ENCODE peak calls at places on chromosomes 5 and 9, in seven cellular contexts. E, R, D, M, N, X and G are unnamed samples.

GRCh38 chr5:175663191-175664184 is 5.6 kb downstream of the HRH2 start:
- DNase-seq in E (peak; percentile 23), N (no peak), D (no peak), R (no peak), M (no peak), X (no peak), G (no peak)

GRCh38 chr9:6383551-6384225 is 29.3 kb upstream of the UHRF2 start:
- DNase-seq in E (peak; percentile 30), N (no peak), X (no peak), R (no peak), D (no peak), M (peak; percentile 60), G (no peak)

GRCh38 chr5:151137067-151137825 is 20.3 kb downstream of the ANXA6 start:
- DNase-seq in X (no peak), D (no peak), R (no peak), M (no peak), N (no peak), E (no peak), G (no peak)

GRCh38 chr5:112419050-112419595 is at the start of gene EPB41L4A:
- DNase-seq in R (no peak), N (no peak), D (peak; percentile 76), M (peak; percentile 8), X (no peak), E (peak; percentile 2), G (peak; percentile 11)

GRCh38 chr5:14818931-14819790 is 52.4 kb downstream of the ANKH start:
- DNase-seq in N (no peak), D (no peak), X (no peak), E (peak; percentile 80), M (peak; percentile 38), R (no peak), G (no peak)

GRCh38 chr5:76082790-76083554 is at the start of gene SV2C:
- DNase-seq in R (peak; percentile 87), X (no peak), N (peak; percentile 54), E (no peak), D (peak; percentile 28), M (no peak), G (peak; percentile 37)

GRCh38 chr5:77718934-77719610 is 57.1 kb downstream of the TBCA start:
- DNase-seq in X (no peak), D (no peak), R (no peak), M (no peak), N (no peak), E (no peak), G (no peak)

GRCh38 chr5:171299851-171300250 is 9.2 kb upstream of the TLX3 start:
- DNase-seq in M (no peak), R (no peak), D (no peak), E (no peak), N (no peak), X (no peak), G (no peak)

GRCh38 chr5:58074222-58074621 is 385.7 kb downstream of the PLK2 start:
- DNase-seq in R (no peak), N (no peak), X (no peak), D (no peak), M (no peak), E (no peak), G (no peak)

GRCh38 chr5:65625743-65626142 is 916 bp downstream of the SHLD3 start:
- DNase-seq in M (peak; percentile 5), N (no peak), E (no peak), D (no peak), X (no peak), R (no peak), G (no peak)

GRCh38 chr5:131957721-131958483 is 12.4 kb upstream of the MEIKIN start:
- DNase-seq in N (no peak), E (no peak), X (no peak), R (no peak), D (no peak), M (no peak), G (no peak)

GRCh38 chr5:78593465-78593864 is 55.1 kb downstream of the LHFPL2 start:
- DNase-seq in E (no peak), R (no peak), X (no peak), N (no peak), D (no peak), M (no peak), G (no peak)

GRCh38 chr9:128024761-128025308 is 42.3 kb downstream of the NAIF1 start:
- DNase-seq in R (no peak), D (no peak), E (no peak), M (no peak), N (no peak), X (no peak), G (no peak)

GRCh38 chr9:76215066-76215465 is 179.2 kb downstream of the RFK start:
- DNase-seq in N (no peak), R (no peak), E (peak; percentile 86), X (peak; percentile 41), M (peak; percentile 72), D (no peak), G (peak; percentile 39)

GRCh38 chr9:12958708-12959107 is 183.9 kb downstream of the LURAP1L start:
- DNase-seq in N (no peak), E (no peak), M (no peak), R (no peak), X (no peak), D (no peak), G (no peak)

GRCh38 chr9:121662896-121663580 is 11.6 kb downstream of the DAB2IP start:
- DNase-seq in M (no peak), R (peak; percentile 39), E (no peak), X (no peak), D (no peak), N (no peak), G (no peak)